ENCODE peak calls at places on chromosomes 13 and 19, in nine cellular contexts. H is suprapubic skin; O is IMR-90; I is naive B cell; M is EH; U is amygdala; Q is DMS 273 treated with DMSO at 0.1 percent for 48 hours; A is activated CD4-positive, alpha-beta T cell treated with anti-CD3 and anti-CD28 coated beads, Interleukin-2, amount 50 U/mL, for 4 hours; N is NCI-H1092 treated with DMSO at 0.1 percent for 48 hours. V is an unnamed sample.

GRCh38 chr19:8393871-8394250 is 3.7 kb downstream of the RAB11B start:
- DNase-seq in H (no peak), O (no peak), I (no peak), M (no peak), U (peak; percentile 86), Q (no peak), A (no peak), N (no peak), V (peak; percentile 71)

GRCh38 chr19:4389064-4389375 is 11.3 kb downstream of the SH3GL1 start:
- DNase-seq in H (no peak), O (no peak), I (no peak), M (no peak), U (no peak), Q (no peak), A (no peak), N (no peak), V (no peak)

GRCh38 chr13:51823861-51824260 is 19.9 kb upstream of the DHRS12 start:
- DNase-seq in H (no peak), O (no peak), I (no peak), M (no peak), U (no peak), Q (no peak), A (no peak), N (no peak), V (no peak)

GRCh38 chr19:38685666-38686529 is 38.4 kb downstream of the ACTN4 start:
- DNase-seq in H (no peak), O (peak; percentile 73), I (no peak), M (peak; percentile 63), U (no peak), Q (peak; percentile 81), A (no peak), N (no peak), V (no peak)

GRCh38 chr19:11612816-11613511 is 15.7 kb downstream of the ZNF627 start:
- DNase-seq in H (no peak), O (no peak), I (no peak), M (no peak), U (no peak), Q (no peak), A (no peak), N (no peak), V (no peak)

GRCh38 chr13:109790071-109790470 is 3.7 kb upstream of the IRS2 start:
- DNase-seq in H (no peak), O (no peak), I (no peak), M (peak; percentile 29), U (no peak), Q (no peak), A (no peak), N (no peak), V (no peak)

GRCh38 chr13:87981416-87981815 is 310.2 kb downstream of the SLITRK5 start:
- DNase-seq in H (no peak), O (no peak), I (no peak), M (no peak), U (no peak), Q (no peak), A (no peak), N (no peak), V (no peak)

GRCh38 chr19:16001481-16002312 is 52.9 kb downstream of the OR10H4 start:
- DNase-seq in H (no peak), O (peak; percentile 77), I (peak; percentile 9), M (peak; percentile 73), U (no peak), Q (no peak), A (peak; percentile 16), N (no peak), V (no peak)

GRCh38 chr13:93800342-93800741 is 573.7 kb downstream of the GPC6 start:
- DNase-seq in H (no peak), O (no peak), I (no peak), M (no peak), U (no peak), Q (no peak), A (no peak), N (no peak), V (no peak)

GRCh38 chr13:33610471-33611015 is 207.4 kb upstream of the RFC3 start:
- DNase-seq in H (no peak), O (no peak), I (no peak), M (no peak), U (peak; percentile 51), Q (peak; percentile 76), A (peak; percentile 47), N (peak; percentile 94), V (peak; percentile 38)

GRCh38 chr13:27086599-27087265 is 84.9 kb downstream of the USP12 start:
- DNase-seq in H (no peak), O (peak; percentile 40), I (no peak), M (peak; percentile 13), U (no peak), Q (no peak), A (no peak), N (no peak), V (no peak)

V was measured in occipital lobe.